ENCODE peak calls at places on chromosomes 4 and X, in ten cellular contexts. C is amygdala, G is ACHN, N is posterior cingulate gyrus, S is breast epithelium, V is AG09309, X is cardiac muscle cell, F is GM12865, K is astrocyte of the hippocampus, E is GM04504. H is an unnamed sample.

GRCh38 chr4:128757712-128758111 is 51.8 kb upstream of the JADE1 start:
- DNase-seq in C (peak; percentile 9), G (no peak), N (no peak), S (no peak), V (no peak), X (no peak), F (peak; percentile 28), K (peak; percentile 17), E (no peak), H (no peak)

GRCh38 chr4:37892641-37893040 is 1.8 kb downstream of the TBC1D1 start:
- DNase-seq in C (peak; percentile 20), G (no peak), N (no peak), S (no peak), V (no peak), X (no peak), F (peak; percentile 75), K (no peak), E (no peak), H (no peak)

GRCh38 chr4:101857176-101857575 is 66.6 kb downstream of the BANK1 start:
- DNase-seq in C (no peak), G (no peak), N (no peak), S (no peak), V (no peak), X (peak; percentile 10), F (no peak), K (no peak), E (no peak), H (no peak)

GRCh38 chrX:115372026-115372610 is 82.6 kb downstream of the LUZP4 start:
- DNase-seq in C (no peak), G (peak; percentile 54), N (no peak), S (no peak), V (no peak), X (peak; percentile 73), F (no peak), K (peak; percentile 67), E (peak; percentile 31), H (no peak)

GRCh38 chrX:18886344-18887161 is 97.4 kb downstream of the PHKA2 start:
- DNase-seq in C (peak; percentile 72), G (peak; percentile 45), N (peak; percentile 37), S (peak; percentile 75), V (no peak), X (peak; percentile 68), F (peak; percentile 90), K (peak; percentile 68), E (peak; percentile 7), H (peak; percentile 45)

GRCh38 chr4:152778656-152779512 is 646 bp downstream of the TIGD4 start:
- DNase-seq in C (no peak), G (peak; percentile 23), N (peak; percentile 20), S (no peak), V (no peak), X (peak; percentile 23), F (peak; percentile 55), K (peak; percentile 54), E (no peak), H (no peak)

GRCh38 chrX:3788494-3789233 is 75.2 kb upstream of the PRKX start:
- DNase-seq in C (no peak), G (no peak), N (no peak), S (no peak), V (no peak), X (no peak), F (no peak), K (no peak), E (no peak), H (no peak)

GRCh38 chr4:39699676-39700409 is 1.9 kb downstream of the UBE2K start:
- DNase-seq in C (no peak), G (peak; percentile 15), N (no peak), S (no peak), V (no peak), X (peak; percentile 39), F (no peak), K (no peak), E (no peak), H (no peak)